ENCODE peak calls at places on chromosomes 12 and 14, in ten cellular contexts. One of them, this sample, is unnamed.

GRCh38 chr14:23095196-23096108 is at the start of gene C14orf119:
- DNase-seq in OCI-M1: no peak
- DNase-seq in effector memory CD8-positive, alpha-beta T cell: peak
- DNase-seq in stimulated activated naive CD4-positive, alpha-beta T cell: no peak
- DNase-seq in stimulated activated CD4-positive, alpha-beta T cell treated with anti-CD3 and anti-CD28 coated beads, TNF-alpha, amount 100 ng/mL, for 48 hours: peak
- DNase-seq in H7: peak
- DNase-seq in HCEC 1CT: peak
- DNase-seq in left kidney: peak
- DNase-seq in NAMALWA: peak
- DNase-seq in activated CD4-positive, alpha-beta T cell treated with anti-CD3 and anti-CD28 coated beads for 24 hours: peak
- DNase-seq in this sample: peak

GRCh38 chr12:100926669-100927248 is 132.2 kb downstream of the ANO4 start:
- DNase-seq in OCI-M1: peak
- DNase-seq in effector memory CD8-positive, alpha-beta T cell: no peak
- DNase-seq in stimulated activated naive CD4-positive, alpha-beta T cell: no peak
- DNase-seq in stimulated activated CD4-positive, alpha-beta T cell treated with anti-CD3 and anti-CD28 coated beads, TNF-alpha, amount 100 ng/mL, for 48 hours: no peak
- DNase-seq in H7: peak
- DNase-seq in HCEC 1CT: peak
- DNase-seq in left kidney: peak
- DNase-seq in NAMALWA: no peak
- DNase-seq in activated CD4-positive, alpha-beta T cell treated with anti-CD3 and anti-CD28 coated beads for 24 hours: no peak
- DNase-seq in this sample: peak

GRCh38 chr12:5808956-5809355 is 136.1 kb downstream of the ANO2 start:
- DNase-seq in OCI-M1: no peak
- DNase-seq in effector memory CD8-positive, alpha-beta T cell: no peak
- DNase-seq in stimulated activated naive CD4-positive, alpha-beta T cell: no peak
- DNase-seq in stimulated activated CD4-positive, alpha-beta T cell treated with anti-CD3 and anti-CD28 coated beads, TNF-alpha, amount 100 ng/mL, for 48 hours: no peak
- DNase-seq in H7: no peak
- DNase-seq in HCEC 1CT: peak
- DNase-seq in left kidney: peak
- DNase-seq in NAMALWA: no peak
- DNase-seq in activated CD4-positive, alpha-beta T cell treated with anti-CD3 and anti-CD28 coated beads for 24 hours: no peak
- DNase-seq in this sample: no peak

GRCh38 chr12:12467701-12468218 is 94.9 kb downstream of the DUSP16 start:
- DNase-seq in OCI-M1: no peak
- DNase-seq in effector memory CD8-positive, alpha-beta T cell: no peak
- DNase-seq in stimulated activated naive CD4-positive, alpha-beta T cell: no peak
- DNase-seq in stimulated activated CD4-positive, alpha-beta T cell treated with anti-CD3 and anti-CD28 coated beads, TNF-alpha, amount 100 ng/mL, for 48 hours: peak
- DNase-seq in H7: no peak
- DNase-seq in HCEC 1CT: no peak
- DNase-seq in left kidney: no peak
- DNase-seq in NAMALWA: no peak
- DNase-seq in activated CD4-positive, alpha-beta T cell treated with anti-CD3 and anti-CD28 coated beads for 24 hours: no peak
- DNase-seq in this sample: peak

GRCh38 chr12:121026274-121027045 is 10.2 kb upstream of the C12orf43 start:
- DNase-seq in OCI-M1: peak
- DNase-seq in effector memory CD8-positive, alpha-beta T cell: no peak
- DNase-seq in stimulated activated naive CD4-positive, alpha-beta T cell: no peak
- DNase-seq in stimulated activated CD4-positive, alpha-beta T cell treated with anti-CD3 and anti-CD28 coated beads, TNF-alpha, amount 100 ng/mL, for 48 hours: no peak
- DNase-seq in H7: peak
- DNase-seq in HCEC 1CT: no peak
- DNase-seq in left kidney: no peak
- DNase-seq in NAMALWA: no peak
- DNase-seq in activated CD4-positive, alpha-beta T cell treated with anti-CD3 and anti-CD28 coated beads for 24 hours: no peak
- DNase-seq in this sample: peak

GRCh38 chr12:50006266-50006665 is 19.0 kb downstream of the RACGAP1 start:
- DNase-seq in OCI-M1: no peak
- DNase-seq in effector memory CD8-positive, alpha-beta T cell: no peak
- DNase-seq in stimulated activated naive CD4-positive, alpha-beta T cell: no peak
- DNase-seq in stimulated activated CD4-positive, alpha-beta T cell treated with anti-CD3 and anti-CD28 coated beads, TNF-alpha, amount 100 ng/mL, for 48 hours: no peak
- DNase-seq in H7: no peak
- DNase-seq in HCEC 1CT: no peak
- DNase-seq in left kidney: no peak
- DNase-seq in NAMALWA: no peak
- DNase-seq in activated CD4-positive, alpha-beta T cell treated with anti-CD3 and anti-CD28 coated beads for 24 hours: no peak
- DNase-seq in this sample: no peak

GRCh38 chr14:94646481-94646880 is 34.3 kb downstream of the SERPINA3 start:
- DNase-seq in OCI-M1: no peak
- DNase-seq in effector memory CD8-positive, alpha-beta T cell: no peak
- DNase-seq in stimulated activated naive CD4-positive, alpha-beta T cell: no peak
- DNase-seq in stimulated activated CD4-positive, alpha-beta T cell treated with anti-CD3 and anti-CD28 coated beads, TNF-alpha, amount 100 ng/mL, for 48 hours: no peak
- DNase-seq in H7: no peak
- DNase-seq in HCEC 1CT: no peak
- DNase-seq in left kidney: no peak
- DNase-seq in NAMALWA: no peak
- DNase-seq in activated CD4-positive, alpha-beta T cell treated with anti-CD3 and anti-CD28 coated beads for 24 hours: no peak
- DNase-seq in this sample: no peak

GRCh38 chr14:106843951-106844483 is 1317.6 kb downstream of the TMEM121 start:
- DNase-seq in OCI-M1: peak
- DNase-seq in effector memory CD8-positive, alpha-beta T cell: peak
- DNase-seq in stimulated activated naive CD4-positive, alpha-beta T cell: no peak
- DNase-seq in stimulated activated CD4-positive, alpha-beta T cell treated with anti-CD3 and anti-CD28 coated beads, TNF-alpha, amount 100 ng/mL, for 48 hours: no peak
- DNase-seq in H7: no peak
- DNase-seq in HCEC 1CT: no peak
- DNase-seq in left kidney: no peak
- DNase-seq in NAMALWA: peak
- DNase-seq in activated CD4-positive, alpha-beta T cell treated with anti-CD3 and anti-CD28 coated beads for 24 hours: no peak
- DNase-seq in this sample: peak

GRCh38 chr12:124747426-124748161 is 116.1 kb downstream of the SCARB1 start:
- DNase-seq in OCI-M1: peak
- DNase-seq in effector memory CD8-positive, alpha-beta T cell: no peak
- DNase-seq in stimulated activated naive CD4-positive, alpha-beta T cell: no peak
- DNase-seq in stimulated activated CD4-positive, alpha-beta T cell treated with anti-CD3 and anti-CD28 coated beads, TNF-alpha, amount 100 ng/mL, for 48 hours: no peak
- DNase-seq in H7: no peak
- DNase-seq in HCEC 1CT: peak
- DNase-seq in left kidney: peak
- DNase-seq in NAMALWA: no peak
- DNase-seq in activated CD4-positive, alpha-beta T cell treated with anti-CD3 and anti-CD28 coated beads for 24 hours: no peak
- DNase-seq in this sample: peak

GRCh38 chr12:66594688-66595087 is 84.2 kb downstream of the GRIP1 start:
- DNase-seq in OCI-M1: no peak
- DNase-seq in effector memory CD8-positive, alpha-beta T cell: no peak
- DNase-seq in stimulated activated naive CD4-positive, alpha-beta T cell: no peak
- DNase-seq in stimulated activated CD4-positive, alpha-beta T cell treated with anti-CD3 and anti-CD28 coated beads, TNF-alpha, amount 100 ng/mL, for 48 hours: no peak
- DNase-seq in H7: no peak
- DNase-seq in HCEC 1CT: peak
- DNase-seq in left kidney: no peak
- DNase-seq in NAMALWA: no peak
- DNase-seq in activated CD4-positive, alpha-beta T cell treated with anti-CD3 and anti-CD28 coated beads for 24 hours: no peak
- DNase-seq in this sample: no peak

GRCh38 chr14:54564799-54565235 is 2.1 kb upstream of the SAMD4A start:
- DNase-seq in OCI-M1: peak
- DNase-seq in effector memory CD8-positive, alpha-beta T cell: peak
- DNase-seq in stimulated activated naive CD4-positive, alpha-beta T cell: no peak
- DNase-seq in stimulated activated CD4-positive, alpha-beta T cell treated with anti-CD3 and anti-CD28 coated beads, TNF-alpha, amount 100 ng/mL, for 48 hours: no peak
- DNase-seq in H7: no peak
- DNase-seq in HCEC 1CT: peak
- DNase-seq in left kidney: peak
- DNase-seq in NAMALWA: peak
- DNase-seq in activated CD4-positive, alpha-beta T cell treated with anti-CD3 and anti-CD28 coated beads for 24 hours: no peak
- DNase-seq in this sample: peak

GRCh38 chr14:28751467-28752058 is 15.0 kb upstream of the FOXG1 start:
- DNase-seq in OCI-M1: peak
- DNase-seq in effector memory CD8-positive, alpha-beta T cell: no peak
- DNase-seq in stimulated activated naive CD4-positive, alpha-beta T cell: no peak
- DNase-seq in stimulated activated CD4-positive, alpha-beta T cell treated with anti-CD3 and anti-CD28 coated beads, TNF-alpha, amount 100 ng/mL, for 48 hours: no peak
- DNase-seq in H7: peak
- DNase-seq in HCEC 1CT: peak
- DNase-seq in left kidney: peak
- DNase-seq in NAMALWA: peak
- DNase-seq in activated CD4-positive, alpha-beta T cell treated with anti-CD3 and anti-CD28 coated beads for 24 hours: no peak
- DNase-seq in this sample: peak

GRCh38 chr12:74365178-74365964 is 172.3 kb upstream of the ATXN7L3B start:
- DNase-seq in OCI-M1: peak
- DNase-seq in effector memory CD8-positive, alpha-beta T cell: no peak
- DNase-seq in stimulated activated naive CD4-positive, alpha-beta T cell: no peak
- DNase-seq in stimulated activated CD4-positive, alpha-beta T cell treated with anti-CD3 and anti-CD28 coated beads, TNF-alpha, amount 100 ng/mL, for 48 hours: no peak
- DNase-seq in H7: peak
- DNase-seq in HCEC 1CT: peak
- DNase-seq in left kidney: peak
- DNase-seq in NAMALWA: peak
- DNase-seq in activated CD4-positive, alpha-beta T cell treated with anti-CD3 and anti-CD28 coated beads for 24 hours: no peak
- DNase-seq in this sample: peak

GRCh38 chr14:31712244-31713127 is 151.3 kb downstream of the NUBPL start:
- DNase-seq in OCI-M1: no peak
- DNase-seq in effector memory CD8-positive, alpha-beta T cell: no peak
- DNase-seq in stimulated activated naive CD4-positive, alpha-beta T cell: no peak
- DNase-seq in stimulated activated CD4-positive, alpha-beta T cell treated with anti-CD3 and anti-CD28 coated beads, TNF-alpha, amount 100 ng/mL, for 48 hours: no peak
- DNase-seq in H7: no peak
- DNase-seq in HCEC 1CT: no peak
- DNase-seq in left kidney: no peak
- DNase-seq in NAMALWA: no peak
- DNase-seq in activated CD4-positive, alpha-beta T cell treated with anti-CD3 and anti-CD28 coated beads for 24 hours: no peak
- DNase-seq in this sample: no peak

GRCh38 chr12:12387521-12387920 is 30.6 kb downstream of the BORCS5 start:
- DNase-seq in OCI-M1: no peak
- DNase-seq in effector memory CD8-positive, alpha-beta T cell: no peak
- DNase-seq in stimulated activated naive CD4-positive, alpha-beta T cell: no peak
- DNase-seq in stimulated activated CD4-positive, alpha-beta T cell treated with anti-CD3 and anti-CD28 coated beads, TNF-alpha, amount 100 ng/mL, for 48 hours: no peak
- DNase-seq in H7: no peak
- DNase-seq in HCEC 1CT: peak
- DNase-seq in left kidney: no peak
- DNase-seq in NAMALWA: no peak
- DNase-seq in activated CD4-positive, alpha-beta T cell treated with anti-CD3 and anti-CD28 coated beads for 24 hours: no peak
- DNase-seq in this sample: no peak

GRCh38 chr12:115421350-115421749 is 737.4 kb upstream of the TBX3 start:
- DNase-seq in OCI-M1: peak
- DNase-seq in effector memory CD8-positive, alpha-beta T cell: no peak
- DNase-seq in stimulated activated naive CD4-positive, alpha-beta T cell: no peak
- DNase-seq in stimulated activated CD4-positive, alpha-beta T cell treated with anti-CD3 and anti-CD28 coated beads, TNF-alpha, amount 100 ng/mL, for 48 hours: no peak
- DNase-seq in H7: no peak
- DNase-seq in HCEC 1CT: no peak
- DNase-seq in left kidney: no peak
- DNase-seq in NAMALWA: no peak
- DNase-seq in activated CD4-positive, alpha-beta T cell treated with anti-CD3 and anti-CD28 coated beads for 24 hours: no peak
- DNase-seq in this sample: no peak

GRCh38 chr14:21233457-21234076 is 35.7 kb downstream of the HNRNPC start:
- DNase-seq in OCI-M1: no peak
- DNase-seq in effector memory CD8-positive, alpha-beta T cell: no peak
- DNase-seq in stimulated activated naive CD4-positive, alpha-beta T cell: no peak
- DNase-seq in stimulated activated CD4-positive, alpha-beta T cell treated with anti-CD3 and anti-CD28 coated beads, TNF-alpha, amount 100 ng/mL, for 48 hours: no peak
- DNase-seq in H7: peak
- DNase-seq in HCEC 1CT: no peak
- DNase-seq in left kidney: no peak
- DNase-seq in NAMALWA: no peak
- DNase-seq in activated CD4-positive, alpha-beta T cell treated with anti-CD3 and anti-CD28 coated beads for 24 hours: no peak
- DNase-seq in this sample: peak

GRCh38 chr14:104964546-104964945 is 13.6 kb downstream of the AHNAK2 start:
- DNase-seq in OCI-M1: no peak
- DNase-seq in effector memory CD8-positive, alpha-beta T cell: no peak
- DNase-seq in stimulated activated naive CD4-positive, alpha-beta T cell: no peak
- DNase-seq in stimulated activated CD4-positive, alpha-beta T cell treated with anti-CD3 and anti-CD28 coated beads, TNF-alpha, amount 100 ng/mL, for 48 hours: no peak
- DNase-seq in H7: no peak
- DNase-seq in HCEC 1CT: no peak
- DNase-seq in left kidney: no peak
- DNase-seq in NAMALWA: no peak
- DNase-seq in activated CD4-positive, alpha-beta T cell treated with anti-CD3 and anti-CD28 coated beads for 24 hours: no peak
- DNase-seq in this sample: no peak

GRCh38 chr12:64800640-64801039 is 23.8 kb upstream of the TBC1D30 start:
- DNase-seq in OCI-M1: no peak
- DNase-seq in effector memory CD8-positive, alpha-beta T cell: no peak
- DNase-seq in stimulated activated naive CD4-positive, alpha-beta T cell: no peak
- DNase-seq in stimulated activated CD4-positive, alpha-beta T cell treated with anti-CD3 and anti-CD28 coated beads, TNF-alpha, amount 100 ng/mL, for 48 hours: no peak
- DNase-seq in H7: no peak
- DNase-seq in HCEC 1CT: no peak
- DNase-seq in left kidney: no peak
- DNase-seq in NAMALWA: no peak
- DNase-seq in activated CD4-positive, alpha-beta T cell treated with anti-CD3 and anti-CD28 coated beads for 24 hours: no peak
- DNase-seq in this sample: no peak

GRCh38 chr12:13209279-13210021 is 12.9 kb downstream of the EMP1 start:
- DNase-seq in OCI-M1: no peak
- DNase-seq in effector memory CD8-positive, alpha-beta T cell: no peak
- DNase-seq in stimulated activated naive CD4-positive, alpha-beta T cell: no peak
- DNase-seq in stimulated activated CD4-positive, alpha-beta T cell treated with anti-CD3 and anti-CD28 coated beads, TNF-alpha, amount 100 ng/mL, for 48 hours: no peak
- DNase-seq in H7: no peak
- DNase-seq in HCEC 1CT: no peak
- DNase-seq in left kidney: no peak
- DNase-seq in NAMALWA: no peak
- DNase-seq in activated CD4-positive, alpha-beta T cell treated with anti-CD3 and anti-CD28 coated beads for 24 hours: no peak
- DNase-seq in this sample: no peak

GRCh38 chr12:111425655-111426054 is 19.9 kb downstream of the SH2B3 start:
- DNase-seq in OCI-M1: no peak
- DNase-seq in effector memory CD8-positive, alpha-beta T cell: no peak
- DNase-seq in stimulated activated naive CD4-positive, alpha-beta T cell: no peak
- DNase-seq in stimulated activated CD4-positive, alpha-beta T cell treated with anti-CD3 and anti-CD28 coated beads, TNF-alpha, amount 100 ng/mL, for 48 hours: no peak
- DNase-seq in H7: no peak
- DNase-seq in HCEC 1CT: no peak
- DNase-seq in left kidney: no peak
- DNase-seq in NAMALWA: no peak
- DNase-seq in activated CD4-positive, alpha-beta T cell treated with anti-CD3 and anti-CD28 coated beads for 24 hours: no peak
- DNase-seq in this sample: no peak

GRCh38 chr12:11981174-11981733 is 89.5 kb upstream of the BCL2L14 start:
- DNase-seq in OCI-M1: no peak
- DNase-seq in effector memory CD8-positive, alpha-beta T cell: peak
- DNase-seq in stimulated activated naive CD4-positive, alpha-beta T cell: peak
- DNase-seq in stimulated activated CD4-positive, alpha-beta T cell treated with anti-CD3 and anti-CD28 coated beads, TNF-alpha, amount 100 ng/mL, for 48 hours: no peak
- DNase-seq in H7: no peak
- DNase-seq in HCEC 1CT: no peak
- DNase-seq in left kidney: no peak
- DNase-seq in NAMALWA: no peak
- DNase-seq in activated CD4-positive, alpha-beta T cell treated with anti-CD3 and anti-CD28 coated beads for 24 hours: peak
- DNase-seq in this sample: peak

GRCh38 chr14:76908834-76909233 is 82.6 kb downstream of the LRRC74A start:
- DNase-seq in OCI-M1: peak
- DNase-seq in effector memory CD8-positive, alpha-beta T cell: peak
- DNase-seq in stimulated activated naive CD4-positive, alpha-beta T cell: no peak
- DNase-seq in stimulated activated CD4-positive, alpha-beta T cell treated with anti-CD3 and anti-CD28 coated beads, TNF-alpha, amount 100 ng/mL, for 48 hours: no peak
- DNase-seq in H7: no peak
- DNase-seq in HCEC 1CT: no peak
- DNase-seq in left kidney: no peak
- DNase-seq in NAMALWA: peak
- DNase-seq in activated CD4-positive, alpha-beta T cell treated with anti-CD3 and anti-CD28 coated beads for 24 hours: no peak
- DNase-seq in this sample: peak

GRCh38 chr12:49903351-49903699 is 375 bp downstream of the FAIM2 start:
- DNase-seq in OCI-M1: no peak
- DNase-seq in effector memory CD8-positive, alpha-beta T cell: no peak
- DNase-seq in stimulated activated naive CD4-positive, alpha-beta T cell: no peak
- DNase-seq in stimulated activated CD4-positive, alpha-beta T cell treated with anti-CD3 and anti-CD28 coated beads, TNF-alpha, amount 100 ng/mL, for 48 hours: no peak
- DNase-seq in H7: no peak
- DNase-seq in HCEC 1CT: no peak
- DNase-seq in left kidney: no peak
- DNase-seq in NAMALWA: no peak
- DNase-seq in activated CD4-positive, alpha-beta T cell treated with anti-CD3 and anti-CD28 coated beads for 24 hours: no peak
- DNase-seq in this sample: no peak

GRCh38 chr12:76891609-76892008 is 12.8 kb upstream of the CSRP2 start:
- DNase-seq in OCI-M1: no peak
- DNase-seq in effector memory CD8-positive, alpha-beta T cell: no peak
- DNase-seq in stimulated activated naive CD4-positive, alpha-beta T cell: no peak
- DNase-seq in stimulated activated CD4-positive, alpha-beta T cell treated with anti-CD3 and anti-CD28 coated beads, TNF-alpha, amount 100 ng/mL, for 48 hours: no peak
- DNase-seq in H7: no peak
- DNase-seq in HCEC 1CT: no peak
- DNase-seq in left kidney: no peak
- DNase-seq in NAMALWA: no peak
- DNase-seq in activated CD4-positive, alpha-beta T cell treated with anti-CD3 and anti-CD28 coated beads for 24 hours: no peak
- DNase-seq in this sample: no peak

GRCh38 chr12:125187148-125187733 is 122.0 kb downstream of the AACS start:
- DNase-seq in OCI-M1: no peak
- DNase-seq in effector memory CD8-positive, alpha-beta T cell: no peak
- DNase-seq in stimulated activated naive CD4-positive, alpha-beta T cell: no peak
- DNase-seq in stimulated activated CD4-positive, alpha-beta T cell treated with anti-CD3 and anti-CD28 coated beads, TNF-alpha, amount 100 ng/mL, for 48 hours: no peak
- DNase-seq in H7: peak
- DNase-seq in HCEC 1CT: no peak
- DNase-seq in left kidney: peak
- DNase-seq in NAMALWA: no peak
- DNase-seq in activated CD4-positive, alpha-beta T cell treated with anti-CD3 and anti-CD28 coated beads for 24 hours: no peak
- DNase-seq in this sample: no peak

GRCh38 chr14:77660754-77661153 is 44.3 kb upstream of the SPTLC2 start:
- DNase-seq in OCI-M1: no peak
- DNase-seq in effector memory CD8-positive, alpha-beta T cell: no peak
- DNase-seq in stimulated activated naive CD4-positive, alpha-beta T cell: no peak
- DNase-seq in stimulated activated CD4-positive, alpha-beta T cell treated with anti-CD3 and anti-CD28 coated beads, TNF-alpha, amount 100 ng/mL, for 48 hours: no peak
- DNase-seq in H7: no peak
- DNase-seq in HCEC 1CT: no peak
- DNase-seq in left kidney: peak
- DNase-seq in NAMALWA: no peak
- DNase-seq in activated CD4-positive, alpha-beta T cell treated with anti-CD3 and anti-CD28 coated beads for 24 hours: no peak
- DNase-seq in this sample: no peak

GRCh38 chr14:66104486-66104885 is 381.7 kb upstream of the CCDC196 start:
- DNase-seq in OCI-M1: no peak
- DNase-seq in effector memory CD8-positive, alpha-beta T cell: no peak
- DNase-seq in stimulated activated naive CD4-positive, alpha-beta T cell: no peak
- DNase-seq in stimulated activated CD4-positive, alpha-beta T cell treated with anti-CD3 and anti-CD28 coated beads, TNF-alpha, amount 100 ng/mL, for 48 hours: no peak
- DNase-seq in H7: no peak
- DNase-seq in HCEC 1CT: no peak
- DNase-seq in left kidney: no peak
- DNase-seq in NAMALWA: no peak
- DNase-seq in activated CD4-positive, alpha-beta T cell treated with anti-CD3 and anti-CD28 coated beads for 24 hours: no peak
- DNase-seq in this sample: no peak

This sample was measured in NB4.